ENCODE peak calls at places on chromosomes 3 and 15, in ten cellular contexts. One of them, this sample, is unnamed.

GRCh38 chr15:54312528-54312927 is 334.3 kb downstream of the UNC13C start:
- ATAC-seq in activated CD8-positive, alpha-beta memory T cell treated with anti-CD3 and anti-CD28 coated beads, Interleukin-2, amount 10 ng/mL, durations not matched to agents 7 days and 5 days: no peak
- ATAC-seq in right cardiac atrium: no peak
- ATAC-seq in lower lobe of right lung: no peak
- ATAC-seq in GM23338: peak; percentile 79
- ATAC-seq in HepG2: no peak
- ATAC-seq in activated naive CD4-positive, alpha-beta T cell treated with anti-CD3 and anti-CD28 coated beads, Interleukin-2, amount 50 U/mL, for 72 hours: no peak
- ATAC-seq in WTC11: peak; percentile 83
- ATAC-seq in omental fat pad: no peak
- ATAC-seq in aorta: no peak
- ATAC-seq in this sample: no peak

GRCh38 chr15:45884289-45884688 is 249.5 kb downstream of the SQOR start:
- ATAC-seq in activated CD8-positive, alpha-beta memory T cell treated with anti-CD3 and anti-CD28 coated beads, Interleukin-2, amount 10 ng/mL, durations not matched to agents 7 days and 5 days: no peak
- ATAC-seq in right cardiac atrium: no peak
- ATAC-seq in lower lobe of right lung: no peak
- ATAC-seq in GM23338: no peak
- ATAC-seq in HepG2: no peak
- ATAC-seq in activated naive CD4-positive, alpha-beta T cell treated with anti-CD3 and anti-CD28 coated beads, Interleukin-2, amount 50 U/mL, for 72 hours: no peak
- ATAC-seq in WTC11: no peak
- ATAC-seq in omental fat pad: no peak
- ATAC-seq in aorta: no peak
- ATAC-seq in this sample: no peak

GRCh38 chr15:86036243-86036642 is 43.4 kb upstream of the AGBL1 start:
- ATAC-seq in activated CD8-positive, alpha-beta memory T cell treated with anti-CD3 and anti-CD28 coated beads, Interleukin-2, amount 10 ng/mL, durations not matched to agents 7 days and 5 days: no peak
- ATAC-seq in right cardiac atrium: no peak
- ATAC-seq in lower lobe of right lung: no peak
- ATAC-seq in GM23338: no peak
- ATAC-seq in HepG2: no peak
- ATAC-seq in activated naive CD4-positive, alpha-beta T cell treated with anti-CD3 and anti-CD28 coated beads, Interleukin-2, amount 50 U/mL, for 72 hours: no peak
- ATAC-seq in WTC11: no peak
- ATAC-seq in omental fat pad: no peak
- ATAC-seq in aorta: no peak
- ATAC-seq in this sample: no peak

GRCh38 chr3:174858353-174858752 is 781 bp upstream of the NAALADL2 start:
- ATAC-seq in activated CD8-positive, alpha-beta memory T cell treated with anti-CD3 and anti-CD28 coated beads, Interleukin-2, amount 10 ng/mL, durations not matched to agents 7 days and 5 days: no peak
- ATAC-seq in right cardiac atrium: no peak
- ATAC-seq in lower lobe of right lung: no peak
- ATAC-seq in GM23338: no peak
- ATAC-seq in HepG2: no peak
- ATAC-seq in activated naive CD4-positive, alpha-beta T cell treated with anti-CD3 and anti-CD28 coated beads, Interleukin-2, amount 50 U/mL, for 72 hours: no peak
- ATAC-seq in WTC11: no peak
- ATAC-seq in omental fat pad: no peak
- ATAC-seq in aorta: no peak
- ATAC-seq in this sample: no peak

GRCh38 chr3:43695443-43695842 is 4.7 kb downstream of the ABHD5 start:
- ATAC-seq in activated CD8-positive, alpha-beta memory T cell treated with anti-CD3 and anti-CD28 coated beads, Interleukin-2, amount 10 ng/mL, durations not matched to agents 7 days and 5 days: no peak
- ATAC-seq in right cardiac atrium: no peak
- ATAC-seq in lower lobe of right lung: no peak
- ATAC-seq in GM23338: no peak
- ATAC-seq in HepG2: no peak
- ATAC-seq in activated naive CD4-positive, alpha-beta T cell treated with anti-CD3 and anti-CD28 coated beads, Interleukin-2, amount 50 U/mL, for 72 hours: no peak
- ATAC-seq in WTC11: no peak
- ATAC-seq in omental fat pad: peak; percentile 13
- ATAC-seq in aorta: no peak
- ATAC-seq in this sample: no peak

GRCh38 chr15:91824256-91824655 is 29.3 kb upstream of the SLCO3A1 start:
- ATAC-seq in activated CD8-positive, alpha-beta memory T cell treated with anti-CD3 and anti-CD28 coated beads, Interleukin-2, amount 10 ng/mL, durations not matched to agents 7 days and 5 days: no peak
- ATAC-seq in right cardiac atrium: peak; percentile 89
- ATAC-seq in lower lobe of right lung: no peak
- ATAC-seq in GM23338: peak; percentile 60
- ATAC-seq in HepG2: no peak
- ATAC-seq in activated naive CD4-positive, alpha-beta T cell treated with anti-CD3 and anti-CD28 coated beads, Interleukin-2, amount 50 U/mL, for 72 hours: no peak
- ATAC-seq in WTC11: no peak
- ATAC-seq in omental fat pad: no peak
- ATAC-seq in aorta: no peak
- ATAC-seq in this sample: no peak

GRCh38 chr3:84547971-84548970 is 410.5 kb upstream of the CADM2 start:
- ATAC-seq in activated CD8-positive, alpha-beta memory T cell treated with anti-CD3 and anti-CD28 coated beads, Interleukin-2, amount 10 ng/mL, durations not matched to agents 7 days and 5 days: no peak
- ATAC-seq in right cardiac atrium: peak; percentile 88
- ATAC-seq in lower lobe of right lung: peak; percentile 90
- ATAC-seq in GM23338: peak; percentile 93
- ATAC-seq in HepG2: peak; percentile 97
- ATAC-seq in activated naive CD4-positive, alpha-beta T cell treated with anti-CD3 and anti-CD28 coated beads, Interleukin-2, amount 50 U/mL, for 72 hours: no peak
- ATAC-seq in WTC11: peak; percentile 86
- ATAC-seq in omental fat pad: peak; percentile 84
- ATAC-seq in aorta: peak; percentile 57
- ATAC-seq in this sample: no peak

GRCh38 chr3:172520332-172520831 is 2.8 kb downstream of the TNFSF10 start:
- ATAC-seq in activated CD8-positive, alpha-beta memory T cell treated with anti-CD3 and anti-CD28 coated beads, Interleukin-2, amount 10 ng/mL, durations not matched to agents 7 days and 5 days: peak; percentile 7
- ATAC-seq in right cardiac atrium: no peak
- ATAC-seq in lower lobe of right lung: no peak
- ATAC-seq in GM23338: no peak
- ATAC-seq in HepG2: no peak
- ATAC-seq in activated naive CD4-positive, alpha-beta T cell treated with anti-CD3 and anti-CD28 coated beads, Interleukin-2, amount 50 U/mL, for 72 hours: peak; percentile 65
- ATAC-seq in WTC11: no peak
- ATAC-seq in omental fat pad: no peak
- ATAC-seq in aorta: no peak
- ATAC-seq in this sample: peak; percentile 76

GRCh38 chr3:99923873-99924272 is 106.2 kb downstream of the CMSS1 start:
- ATAC-seq in activated CD8-positive, alpha-beta memory T cell treated with anti-CD3 and anti-CD28 coated beads, Interleukin-2, amount 10 ng/mL, durations not matched to agents 7 days and 5 days: no peak
- ATAC-seq in right cardiac atrium: no peak
- ATAC-seq in lower lobe of right lung: no peak
- ATAC-seq in GM23338: no peak
- ATAC-seq in HepG2: peak; percentile 67
- ATAC-seq in activated naive CD4-positive, alpha-beta T cell treated with anti-CD3 and anti-CD28 coated beads, Interleukin-2, amount 50 U/mL, for 72 hours: no peak
- ATAC-seq in WTC11: no peak
- ATAC-seq in omental fat pad: no peak
- ATAC-seq in aorta: no peak
- ATAC-seq in this sample: no peak

GRCh38 chr3:4680227-4680691 is 187.1 kb downstream of the ITPR1 start:
- ATAC-seq in activated CD8-positive, alpha-beta memory T cell treated with anti-CD3 and anti-CD28 coated beads, Interleukin-2, amount 10 ng/mL, durations not matched to agents 7 days and 5 days: no peak
- ATAC-seq in right cardiac atrium: no peak
- ATAC-seq in lower lobe of right lung: no peak
- ATAC-seq in GM23338: no peak
- ATAC-seq in HepG2: no peak
- ATAC-seq in activated naive CD4-positive, alpha-beta T cell treated with anti-CD3 and anti-CD28 coated beads, Interleukin-2, amount 50 U/mL, for 72 hours: no peak
- ATAC-seq in WTC11: no peak
- ATAC-seq in omental fat pad: no peak
- ATAC-seq in aorta: no peak
- ATAC-seq in this sample: no peak

GRCh38 chr3:16013563-16013962 is 160.9 kb upstream of the GALNT15 start:
- ATAC-seq in activated CD8-positive, alpha-beta memory T cell treated with anti-CD3 and anti-CD28 coated beads, Interleukin-2, amount 10 ng/mL, durations not matched to agents 7 days and 5 days: no peak
- ATAC-seq in right cardiac atrium: no peak
- ATAC-seq in lower lobe of right lung: no peak
- ATAC-seq in GM23338: no peak
- ATAC-seq in HepG2: no peak
- ATAC-seq in activated naive CD4-positive, alpha-beta T cell treated with anti-CD3 and anti-CD28 coated beads, Interleukin-2, amount 50 U/mL, for 72 hours: no peak
- ATAC-seq in WTC11: no peak
- ATAC-seq in omental fat pad: no peak
- ATAC-seq in aorta: no peak
- ATAC-seq in this sample: no peak

GRCh38 chr3:146125946-146126345 is 35.0 kb downstream of the PLOD2 start:
- ATAC-seq in activated CD8-positive, alpha-beta memory T cell treated with anti-CD3 and anti-CD28 coated beads, Interleukin-2, amount 10 ng/mL, durations not matched to agents 7 days and 5 days: no peak
- ATAC-seq in right cardiac atrium: peak; percentile 90
- ATAC-seq in lower lobe of right lung: peak; percentile 85
- ATAC-seq in GM23338: no peak
- ATAC-seq in HepG2: peak; percentile 58
- ATAC-seq in activated naive CD4-positive, alpha-beta T cell treated with anti-CD3 and anti-CD28 coated beads, Interleukin-2, amount 50 U/mL, for 72 hours: no peak
- ATAC-seq in WTC11: no peak
- ATAC-seq in omental fat pad: peak; percentile 76
- ATAC-seq in aorta: peak; percentile 90
- ATAC-seq in this sample: no peak

GRCh38 chr3:127759826-127760225 is 62.5 kb downstream of the MGLL start:
- ATAC-seq in activated CD8-positive, alpha-beta memory T cell treated with anti-CD3 and anti-CD28 coated beads, Interleukin-2, amount 10 ng/mL, durations not matched to agents 7 days and 5 days: no peak
- ATAC-seq in right cardiac atrium: no peak
- ATAC-seq in lower lobe of right lung: no peak
- ATAC-seq in GM23338: no peak
- ATAC-seq in HepG2: no peak
- ATAC-seq in activated naive CD4-positive, alpha-beta T cell treated with anti-CD3 and anti-CD28 coated beads, Interleukin-2, amount 50 U/mL, for 72 hours: no peak
- ATAC-seq in WTC11: no peak
- ATAC-seq in omental fat pad: no peak
- ATAC-seq in aorta: no peak
- ATAC-seq in this sample: no peak

GRCh38 chr3:196948442-196949365 is 6.4 kb upstream of the NCBP2 start:
- ATAC-seq in activated CD8-positive, alpha-beta memory T cell treated with anti-CD3 and anti-CD28 coated beads, Interleukin-2, amount 10 ng/mL, durations not matched to agents 7 days and 5 days: no peak
- ATAC-seq in right cardiac atrium: no peak
- ATAC-seq in lower lobe of right lung: peak; percentile 28
- ATAC-seq in GM23338: peak; percentile 96
- ATAC-seq in HepG2: peak; percentile 90
- ATAC-seq in activated naive CD4-positive, alpha-beta T cell treated with anti-CD3 and anti-CD28 coated beads, Interleukin-2, amount 50 U/mL, for 72 hours: no peak
- ATAC-seq in WTC11: peak; percentile 89
- ATAC-seq in omental fat pad: peak; percentile 25
- ATAC-seq in aorta: peak; percentile 42
- ATAC-seq in this sample: no peak

GRCh38 chr3:149657796-149658443 is at the start of gene WWTR1:
- ATAC-seq in activated CD8-positive, alpha-beta memory T cell treated with anti-CD3 and anti-CD28 coated beads, Interleukin-2, amount 10 ng/mL, durations not matched to agents 7 days and 5 days: peak; percentile 81
- ATAC-seq in right cardiac atrium: peak; percentile 95
- ATAC-seq in lower lobe of right lung: peak; percentile 91
- ATAC-seq in GM23338: peak; percentile 75
- ATAC-seq in HepG2: peak; percentile 81
- ATAC-seq in activated naive CD4-positive, alpha-beta T cell treated with anti-CD3 and anti-CD28 coated beads, Interleukin-2, amount 50 U/mL, for 72 hours: peak; percentile 70
- ATAC-seq in WTC11: peak; percentile 81
- ATAC-seq in omental fat pad: peak; percentile 88
- ATAC-seq in aorta: peak; percentile 91
- ATAC-seq in this sample: peak; percentile 34

GRCh38 chr3:105851176-105851575 is 17.6 kb downstream of the CBLB start:
- ATAC-seq in activated CD8-positive, alpha-beta memory T cell treated with anti-CD3 and anti-CD28 coated beads, Interleukin-2, amount 10 ng/mL, durations not matched to agents 7 days and 5 days: no peak
- ATAC-seq in right cardiac atrium: no peak
- ATAC-seq in lower lobe of right lung: no peak
- ATAC-seq in GM23338: no peak
- ATAC-seq in HepG2: no peak
- ATAC-seq in activated naive CD4-positive, alpha-beta T cell treated with anti-CD3 and anti-CD28 coated beads, Interleukin-2, amount 50 U/mL, for 72 hours: no peak
- ATAC-seq in WTC11: no peak
- ATAC-seq in omental fat pad: no peak
- ATAC-seq in aorta: no peak
- ATAC-seq in this sample: no peak

GRCh38 chr3:39271363-39271762 is 8.5 kb downstream of the CX3CR1 start:
- ATAC-seq in activated CD8-positive, alpha-beta memory T cell treated with anti-CD3 and anti-CD28 coated beads, Interleukin-2, amount 10 ng/mL, durations not matched to agents 7 days and 5 days: no peak
- ATAC-seq in right cardiac atrium: no peak
- ATAC-seq in lower lobe of right lung: no peak
- ATAC-seq in GM23338: no peak
- ATAC-seq in HepG2: no peak
- ATAC-seq in activated naive CD4-positive, alpha-beta T cell treated with anti-CD3 and anti-CD28 coated beads, Interleukin-2, amount 50 U/mL, for 72 hours: no peak
- ATAC-seq in WTC11: no peak
- ATAC-seq in omental fat pad: no peak
- ATAC-seq in aorta: no peak
- ATAC-seq in this sample: no peak

GRCh38 chr3:108219336-108219735 is 2.9 kb downstream of the IFT57 start:
- ATAC-seq in activated CD8-positive, alpha-beta memory T cell treated with anti-CD3 and anti-CD28 coated beads, Interleukin-2, amount 10 ng/mL, durations not matched to agents 7 days and 5 days: no peak
- ATAC-seq in right cardiac atrium: no peak
- ATAC-seq in lower lobe of right lung: no peak
- ATAC-seq in GM23338: no peak
- ATAC-seq in HepG2: no peak
- ATAC-seq in activated naive CD4-positive, alpha-beta T cell treated with anti-CD3 and anti-CD28 coated beads, Interleukin-2, amount 50 U/mL, for 72 hours: no peak
- ATAC-seq in WTC11: no peak
- ATAC-seq in omental fat pad: no peak
- ATAC-seq in aorta: no peak
- ATAC-seq in this sample: no peak

GRCh38 chr3:138082085-138082991 is 33.1 kb downstream of the DZIP1L start:
- ATAC-seq in activated CD8-positive, alpha-beta memory T cell treated with anti-CD3 and anti-CD28 coated beads, Interleukin-2, amount 10 ng/mL, durations not matched to agents 7 days and 5 days: peak; percentile 77
- ATAC-seq in right cardiac atrium: peak; percentile 80
- ATAC-seq in lower lobe of right lung: peak; percentile 18
- ATAC-seq in GM23338: no peak
- ATAC-seq in HepG2: no peak
- ATAC-seq in activated naive CD4-positive, alpha-beta T cell treated with anti-CD3 and anti-CD28 coated beads, Interleukin-2, amount 50 U/mL, for 72 hours: peak; percentile 57
- ATAC-seq in WTC11: no peak
- ATAC-seq in omental fat pad: peak; percentile 63
- ATAC-seq in aorta: peak; percentile 43
- ATAC-seq in this sample: peak; percentile 42

GRCh38 chr15:25738171-25738792 is 124.8 kb downstream of the ATP10A start:
- ATAC-seq in activated CD8-positive, alpha-beta memory T cell treated with anti-CD3 and anti-CD28 coated beads, Interleukin-2, amount 10 ng/mL, durations not matched to agents 7 days and 5 days: no peak
- ATAC-seq in right cardiac atrium: no peak
- ATAC-seq in lower lobe of right lung: peak; percentile 41
- ATAC-seq in GM23338: no peak
- ATAC-seq in HepG2: no peak
- ATAC-seq in activated naive CD4-positive, alpha-beta T cell treated with anti-CD3 and anti-CD28 coated beads, Interleukin-2, amount 50 U/mL, for 72 hours: no peak
- ATAC-seq in WTC11: no peak
- ATAC-seq in omental fat pad: no peak
- ATAC-seq in aorta: no peak
- ATAC-seq in this sample: no peak

GRCh38 chr3:46354478-46354877 is 567 bp downstream of the CCR2 start:
- ATAC-seq in activated CD8-positive, alpha-beta memory T cell treated with anti-CD3 and anti-CD28 coated beads, Interleukin-2, amount 10 ng/mL, durations not matched to agents 7 days and 5 days: no peak
- ATAC-seq in right cardiac atrium: no peak
- ATAC-seq in lower lobe of right lung: no peak
- ATAC-seq in GM23338: no peak
- ATAC-seq in HepG2: no peak
- ATAC-seq in activated naive CD4-positive, alpha-beta T cell treated with anti-CD3 and anti-CD28 coated beads, Interleukin-2, amount 50 U/mL, for 72 hours: no peak
- ATAC-seq in WTC11: no peak
- ATAC-seq in omental fat pad: no peak
- ATAC-seq in aorta: no peak
- ATAC-seq in this sample: no peak

GRCh38 chr3:105812194-105812586 is 56.6 kb downstream of the CBLB start:
- ATAC-seq in activated CD8-positive, alpha-beta memory T cell treated with anti-CD3 and anti-CD28 coated beads, Interleukin-2, amount 10 ng/mL, durations not matched to agents 7 days and 5 days: no peak
- ATAC-seq in right cardiac atrium: no peak
- ATAC-seq in lower lobe of right lung: no peak
- ATAC-seq in GM23338: no peak
- ATAC-seq in HepG2: no peak
- ATAC-seq in activated naive CD4-positive, alpha-beta T cell treated with anti-CD3 and anti-CD28 coated beads, Interleukin-2, amount 50 U/mL, for 72 hours: peak; percentile 13
- ATAC-seq in WTC11: no peak
- ATAC-seq in omental fat pad: no peak
- ATAC-seq in aorta: no peak
- ATAC-seq in this sample: no peak

GRCh38 chr3:66383023-66383422 is 117.8 kb downstream of the LRIG1 start:
- ATAC-seq in activated CD8-positive, alpha-beta memory T cell treated with anti-CD3 and anti-CD28 coated beads, Interleukin-2, amount 10 ng/mL, durations not matched to agents 7 days and 5 days: no peak
- ATAC-seq in right cardiac atrium: no peak
- ATAC-seq in lower lobe of right lung: no peak
- ATAC-seq in GM23338: no peak
- ATAC-seq in HepG2: no peak
- ATAC-seq in activated naive CD4-positive, alpha-beta T cell treated with anti-CD3 and anti-CD28 coated beads, Interleukin-2, amount 50 U/mL, for 72 hours: no peak
- ATAC-seq in WTC11: no peak
- ATAC-seq in omental fat pad: no peak
- ATAC-seq in aorta: no peak
- ATAC-seq in this sample: no peak

GRCh38 chr3:155912574-155913190 is 42.2 kb downstream of the GMPS start:
- ATAC-seq in activated CD8-positive, alpha-beta memory T cell treated with anti-CD3 and anti-CD28 coated beads, Interleukin-2, amount 10 ng/mL, durations not matched to agents 7 days and 5 days: no peak
- ATAC-seq in right cardiac atrium: peak; percentile 43
- ATAC-seq in lower lobe of right lung: no peak
- ATAC-seq in GM23338: no peak
- ATAC-seq in HepG2: no peak
- ATAC-seq in activated naive CD4-positive, alpha-beta T cell treated with anti-CD3 and anti-CD28 coated beads, Interleukin-2, amount 50 U/mL, for 72 hours: no peak
- ATAC-seq in WTC11: no peak
- ATAC-seq in omental fat pad: peak; percentile 23
- ATAC-seq in aorta: peak; percentile 76
- ATAC-seq in this sample: no peak

GRCh38 chr15:50134524-50135024 is 15.5 kb upstream of the ATP8B4 start:
- ATAC-seq in activated CD8-positive, alpha-beta memory T cell treated with anti-CD3 and anti-CD28 coated beads, Interleukin-2, amount 10 ng/mL, durations not matched to agents 7 days and 5 days: peak; percentile 52
- ATAC-seq in right cardiac atrium: peak; percentile 70
- ATAC-seq in lower lobe of right lung: peak; percentile 70
- ATAC-seq in GM23338: no peak
- ATAC-seq in HepG2: no peak
- ATAC-seq in activated naive CD4-positive, alpha-beta T cell treated with anti-CD3 and anti-CD28 coated beads, Interleukin-2, amount 50 U/mL, for 72 hours: peak; percentile 35
- ATAC-seq in WTC11: no peak
- ATAC-seq in omental fat pad: no peak
- ATAC-seq in aorta: no peak
- ATAC-seq in this sample: no peak

GRCh38 chr15:31091531-31091930 is 10.0 kb downstream of the TRPM1 start:
- ATAC-seq in activated CD8-positive, alpha-beta memory T cell treated with anti-CD3 and anti-CD28 coated beads, Interleukin-2, amount 10 ng/mL, durations not matched to agents 7 days and 5 days: no peak
- ATAC-seq in right cardiac atrium: no peak
- ATAC-seq in lower lobe of right lung: no peak
- ATAC-seq in GM23338: no peak
- ATAC-seq in HepG2: no peak
- ATAC-seq in activated naive CD4-positive, alpha-beta T cell treated with anti-CD3 and anti-CD28 coated beads, Interleukin-2, amount 50 U/mL, for 72 hours: no peak
- ATAC-seq in WTC11: no peak
- ATAC-seq in omental fat pad: no peak
- ATAC-seq in aorta: peak; percentile 29
- ATAC-seq in this sample: no peak

GRCh38 chr3:66692108-66692750 is 191.4 kb upstream of the LRIG1 start:
- ATAC-seq in activated CD8-positive, alpha-beta memory T cell treated with anti-CD3 and anti-CD28 coated beads, Interleukin-2, amount 10 ng/mL, durations not matched to agents 7 days and 5 days: no peak
- ATAC-seq in right cardiac atrium: no peak
- ATAC-seq in lower lobe of right lung: no peak
- ATAC-seq in GM23338: no peak
- ATAC-seq in HepG2: no peak
- ATAC-seq in activated naive CD4-positive, alpha-beta T cell treated with anti-CD3 and anti-CD28 coated beads, Interleukin-2, amount 50 U/mL, for 72 hours: no peak
- ATAC-seq in WTC11: no peak
- ATAC-seq in omental fat pad: no peak
- ATAC-seq in aorta: no peak
- ATAC-seq in this sample: no peak

GRCh38 chr3:159711560-159712333 is 276.9 kb upstream of the IL12A start:
- ATAC-seq in activated CD8-positive, alpha-beta memory T cell treated with anti-CD3 and anti-CD28 coated beads, Interleukin-2, amount 10 ng/mL, durations not matched to agents 7 days and 5 days: no peak
- ATAC-seq in right cardiac atrium: peak; percentile 92
- ATAC-seq in lower lobe of right lung: peak; percentile 33
- ATAC-seq in GM23338: no peak
- ATAC-seq in HepG2: no peak
- ATAC-seq in activated naive CD4-positive, alpha-beta T cell treated with anti-CD3 and anti-CD28 coated beads, Interleukin-2, amount 50 U/mL, for 72 hours: no peak
- ATAC-seq in WTC11: no peak
- ATAC-seq in omental fat pad: no peak
- ATAC-seq in aorta: peak; percentile 77
- ATAC-seq in this sample: no peak